ENCODE peak calls at places on chromosomes 1 and 21, in four cellular contexts. K is breast epithelium, I is foreskin fibroblast, U is tibial artery. W is an unnamed sample.

GRCh38 chr1:1125945-1126344 is 10.1 kb upstream of the C1orf159 start:
- DNase-seq in K (no peak), I (no peak), U (no peak), W (no peak)

GRCh38 chr1:235637756-235638155 is 11.8 kb downstream of the GNG4 start:
- DNase-seq in K (no peak), I (no peak), U (no peak), W (no peak)

GRCh38 chr21:37374026-37374425 is 7.5 kb downstream of the DYRK1A start:
- DNase-seq in K (no peak), I (peak), U (no peak), W (no peak)

GRCh38 chr1:109565241-109565640 is 16.8 kb downstream of the GNAI3 start:
- DNase-seq in K (no peak), I (no peak), U (no peak), W (no peak)

GRCh38 chr21:15001773-15002647 is 62.8 kb downstream of the NRIP1 start:
- DNase-seq in K (no peak), I (no peak), U (no peak), W (no peak)

GRCh38 chr1:42380617-42381423 is at the start of gene RIMKLA:
- DNase-seq in K (peak), I (no peak), U (no peak), W (no peak)

GRCh38 chr1:22794691-22795090 is 84.1 kb downstream of the EPHB2 start:
- DNase-seq in K (no peak), I (peak), U (no peak), W (no peak)

GRCh38 chr1:245687636-245688535 is 533.1 kb downstream of the KIF26B start:
- DNase-seq in K (no peak), I (no peak), U (no peak), W (no peak)

GRCh38 chr1:8118031-8118451 is 91.9 kb upstream of the ERRFI1 start:
- DNase-seq in K (no peak), I (no peak), U (no peak), W (no peak)

GRCh38 chr1:209755926-209756607 is at the start of gene TRAF3IP3:
- DNase-seq in K (no peak), I (no peak), U (peak), W (no peak)

GRCh38 chr1:234125283-234125682 is 220.8 kb downstream of the SLC35F3 start:
- DNase-seq in K (no peak), I (no peak), U (no peak), W (no peak)

GRCh38 chr1:188499690-188500089 is 1670.9 kb downstream of the PLA2G4A start:
- DNase-seq in K (no peak), I (no peak), U (no peak), W (no peak)

GRCh38 chr21:45248893-45249381 is 38.8 kb downstream of the POFUT2 start:
- DNase-seq in K (peak), I (no peak), U (no peak), W (peak)

GRCh38 chr1:31483012-31483946 is 70.3 kb downstream of the SERINC2 start:
- DNase-seq in K (peak), I (peak), U (peak), W (no peak)

GRCh38 chr1:63041660-63042059 is 257.7 kb downstream of the ATG4C start:
- DNase-seq in K (no peak), I (no peak), U (no peak), W (no peak)

GRCh38 chr1:160362168-160362941 is 4.5 kb upstream of the NHLH1 start:
- DNase-seq in K (no peak), I (no peak), U (no peak), W (no peak)

GRCh38 chr1:173669491-173669941 is at the start of gene ANKRD45:
- DNase-seq in K (no peak), I (peak), U (no peak), W (no peak)

GRCh38 chr1:63643517-63643916 is 50.3 kb downstream of the PGM1 start:
- DNase-seq in K (no peak), I (no peak), U (no peak), W (no peak)

GRCh38 chr1:40980453-40981121 is 1.1 kb downstream of the CTPS1 start:
- DNase-seq in K (no peak), I (no peak), U (no peak), W (no peak)

GRCh38 chr1:56452027-56453011 is 127.0 kb downstream of the PLPP3 start:
- DNase-seq in K (no peak), I (no peak), U (peak), W (no peak)

GRCh38 chr1:242187171-242187570 is 188.3 kb upstream of the MAP1LC3C start:
- DNase-seq in K (no peak), I (no peak), U (no peak), W (no peak)

GRCh38 chr1:172630060-172630818 is 28.7 kb upstream of the FASLG start:
- DNase-seq in K (no peak), I (no peak), U (no peak), W (no peak)

GRCh38 chr1:247906504-247907047 is 11.2 kb downstream of the OR2W3 start:
- DNase-seq in K (no peak), I (no peak), U (no peak), W (no peak)

GRCh38 chr1:42832636-42833265 is 13.7 kb upstream of the ZNF691 start:
- DNase-seq in K (no peak), I (no peak), U (no peak), W (no peak)

GRCh38 chr1:60612790-60613189 is 469.6 kb upstream of the NFIA start:
- DNase-seq in K (no peak), I (no peak), U (no peak), W (no peak)

GRCh38 chr1:45925728-45926287 is 122.4 kb downstream of the MAST2 start:
- DNase-seq in K (no peak), I (no peak), U (no peak), W (no peak)

GRCh38 chr1:26350701-26351590 is 3.0 kb downstream of the CRYBG2 start:
- DNase-seq in K (no peak), I (no peak), U (no peak), W (no peak)

GRCh38 chr1:97630968-97631367 is 289.9 kb downstream of the DPYD start:
- DNase-seq in K (no peak), I (no peak), U (no peak), W (no peak)

DNA sequence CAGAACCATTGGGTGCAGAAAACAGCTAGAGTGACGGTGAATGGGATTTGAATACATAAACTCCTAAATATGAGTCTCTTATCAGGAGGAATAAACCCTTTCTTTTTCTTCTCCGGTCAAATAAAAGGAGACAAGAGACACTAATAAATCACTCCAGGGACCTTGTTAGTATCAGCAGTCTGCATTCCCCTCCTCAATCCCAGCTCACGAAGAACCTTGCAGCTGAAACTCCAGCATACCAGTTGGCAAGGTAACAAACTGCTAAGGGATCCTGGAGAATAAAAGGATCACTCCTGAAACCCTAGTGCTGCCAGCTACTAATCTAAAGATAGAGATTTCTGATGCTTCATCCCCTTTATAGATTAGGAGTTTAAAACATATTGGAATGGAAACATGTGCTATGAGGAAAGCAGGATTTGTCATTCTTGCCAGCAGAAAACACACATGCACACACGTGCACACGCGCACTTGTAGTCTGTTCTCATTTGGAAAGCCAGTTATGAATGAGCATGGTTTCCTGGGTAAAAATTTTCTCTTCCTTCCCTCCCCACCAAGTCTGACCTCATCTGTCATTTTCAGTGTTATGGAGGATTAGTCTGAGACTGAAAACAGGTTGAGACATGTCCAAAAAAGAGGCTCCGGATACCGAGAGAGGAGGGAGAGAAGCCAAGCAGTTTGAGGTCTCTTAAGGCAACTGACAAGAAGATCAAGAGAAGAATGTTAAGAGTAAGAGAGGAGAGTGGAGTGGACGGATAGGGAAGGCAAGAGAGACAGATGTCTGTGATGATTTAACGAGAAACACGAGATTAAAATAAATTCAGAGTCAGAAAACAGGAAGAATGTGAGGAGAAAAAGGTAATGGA is 10.9 kb downstream of the IER5 start:
- DNase-seq in K (no peak), I (no peak), U (no peak), W (no peak)
- H3K4me3 ChIP-seq in K (no peak), I (no peak), U (no peak), W (no peak)

DNA sequence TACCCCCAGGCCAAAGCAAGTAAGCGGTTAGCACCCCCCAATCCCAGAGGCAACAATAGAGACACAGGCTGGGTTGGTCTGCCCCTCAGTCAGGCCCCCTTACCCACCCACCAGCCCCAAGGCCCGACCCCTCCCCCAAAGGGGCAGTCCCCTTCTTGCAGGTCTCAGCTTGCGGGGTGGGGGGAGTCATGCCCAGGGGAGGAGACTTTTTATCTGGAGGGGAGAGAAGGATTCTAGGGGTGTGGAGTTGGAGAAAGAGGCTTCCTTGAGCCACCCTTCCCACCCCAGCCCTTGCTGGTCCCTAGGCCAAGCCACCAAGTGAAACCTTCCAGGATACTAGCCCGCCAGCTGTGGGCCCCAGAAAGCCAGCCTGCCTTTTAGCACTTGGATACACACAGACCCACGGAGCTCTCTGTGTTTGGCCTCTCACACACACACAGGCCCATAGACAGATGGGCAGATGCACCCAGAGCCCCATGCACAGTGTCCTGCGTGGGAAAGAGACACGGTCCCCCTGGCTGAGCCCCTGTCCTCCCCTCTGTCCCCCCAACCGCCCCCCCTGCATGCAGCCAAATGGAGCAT is 7.1 kb downstream of the TMEM54 start:
- DNase-seq in K (no peak), I (no peak), U (no peak), W (no peak)
- H3K4me3 ChIP-seq in K (no peak), I (no peak), U (no peak), W (no peak)

GRCh38 chr21:35204850-35205564 is 155.9 kb upstream of the RUNX1 start:
- DNase-seq in K (no peak), I (peak), U (peak), W (no peak)
- H3K4me3 ChIP-seq in K (peak), I (peak), U (peak), W (no peak)

GRCh38 chr1:13780780-13781179 is 80.8 kb downstream of the PRDM2 start:
- DNase-seq in K (no peak), I (no peak), U (no peak), W (no peak)

GRCh38 chr1:13781907-13782633 is 82.1 kb downstream of the PRDM2 start:
- DNase-seq in K (no peak), I (peak), U (no peak), W (no peak)

GRCh38 chr1:13783551-13783950 is 83.6 kb downstream of the PRDM2 start:
- DNase-seq in K (no peak), I (no peak), U (no peak), W (no peak)

GRCh38 chr1:13781228-13781627 is 81.2 kb downstream of the PRDM2 start:
- DNase-seq in K (no peak), I (no peak), U (no peak), W (no peak)

GRCh38 chr1:13782634-13782995 is 82.6 kb downstream of the PRDM2 start:
- DNase-seq in K (no peak), I (no peak), U (no peak), W (no peak)
- H3K4me3 ChIP-seq in K (peak), I (peak), U (peak), W (no peak)

DNA sequence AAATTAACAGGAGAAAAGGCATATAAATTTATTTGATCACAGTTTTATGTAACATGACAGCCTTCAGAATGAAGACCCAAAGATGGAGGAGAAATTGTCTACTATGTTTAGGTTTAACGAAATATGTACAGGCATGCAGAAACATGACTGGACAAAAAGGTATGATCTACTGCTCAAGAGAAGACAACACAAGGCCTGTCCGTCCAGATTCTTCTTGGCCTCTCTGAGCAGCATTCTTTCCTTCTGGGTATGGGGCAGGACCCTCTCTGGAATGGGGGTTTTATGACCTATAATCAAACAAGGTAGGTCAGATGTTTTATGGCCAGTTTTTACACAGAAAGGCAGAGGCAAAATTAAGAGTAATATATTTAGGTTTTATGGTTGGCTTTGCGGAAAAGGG is 13.5 kb upstream of the SYNJ1 start:
- DNase-seq in K (no peak), I (no peak), U (no peak), W (no peak)
- H3K4me3 ChIP-seq in K (no peak), I (no peak), U (no peak), W (no peak)

GRCh38 chr1:148158594-148158993 is 6.5 kb upstream of the NBPF11 start:
- DNase-seq in K (no peak), I (no peak), U (no peak), W (no peak)

GRCh38 chr1:148161252-148161901 is 9.3 kb upstream of the NBPF11 start:
- DNase-seq in K (no peak), I (no peak), U (no peak), W (peak)

GRCh38 chr1:148160048-148160395 is 7.9 kb upstream of the NBPF11 start:
- DNase-seq in K (no peak), I (no peak), U (no peak), W (peak)

GRCh38 chr1:148162363-148162762 is 10.3 kb upstream of the NBPF11 start:
- DNase-seq in K (no peak), I (no peak), U (no peak), W (peak)

DNA sequence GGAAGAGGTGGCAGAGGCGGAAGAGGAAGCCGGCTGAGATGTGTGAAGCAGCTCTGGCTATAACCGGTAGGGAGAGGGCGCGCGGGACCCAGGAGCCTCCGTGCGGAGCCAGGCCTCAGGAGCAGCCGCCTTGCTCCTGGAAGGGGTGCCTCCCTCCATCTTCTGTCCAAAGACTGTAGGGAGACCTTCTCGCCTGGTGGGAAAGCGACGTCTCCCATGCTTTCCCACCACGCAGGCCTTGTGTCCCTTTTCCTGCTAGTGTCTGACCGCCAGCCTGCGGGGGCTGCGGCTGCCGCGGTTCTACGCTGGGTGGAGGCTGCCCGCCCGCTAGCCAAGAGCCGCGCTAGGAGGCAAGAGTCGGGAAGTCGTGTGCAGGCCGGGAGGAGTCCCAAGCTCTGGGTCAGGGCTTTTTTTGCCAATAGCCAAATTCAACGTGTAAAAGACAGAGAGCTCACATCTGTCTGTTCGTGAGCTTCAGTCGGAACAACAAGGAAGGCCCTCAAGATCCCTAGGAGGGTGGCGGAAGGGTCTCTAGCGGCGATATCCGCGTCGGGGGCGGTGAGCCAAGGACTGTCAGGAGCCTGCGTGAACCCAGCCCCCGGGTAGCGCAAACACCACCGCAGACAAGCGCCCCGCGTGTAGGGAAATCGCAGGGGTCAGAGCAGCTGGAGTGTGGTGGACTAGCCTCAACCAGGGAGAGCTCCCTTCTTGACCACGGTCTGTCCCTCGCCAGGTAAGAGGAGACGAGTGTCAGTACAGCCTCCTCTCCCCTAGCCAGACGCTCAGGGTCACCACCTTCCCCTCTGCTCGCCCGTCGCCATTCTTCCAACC is 8.6 kb upstream of the NBPF11 start:
- DNase-seq in K (no peak), I (no peak), U (no peak), W (peak)
- H3K4me3 ChIP-seq in K (no peak), I (no peak), U (no peak), W (no peak)

DNA sequence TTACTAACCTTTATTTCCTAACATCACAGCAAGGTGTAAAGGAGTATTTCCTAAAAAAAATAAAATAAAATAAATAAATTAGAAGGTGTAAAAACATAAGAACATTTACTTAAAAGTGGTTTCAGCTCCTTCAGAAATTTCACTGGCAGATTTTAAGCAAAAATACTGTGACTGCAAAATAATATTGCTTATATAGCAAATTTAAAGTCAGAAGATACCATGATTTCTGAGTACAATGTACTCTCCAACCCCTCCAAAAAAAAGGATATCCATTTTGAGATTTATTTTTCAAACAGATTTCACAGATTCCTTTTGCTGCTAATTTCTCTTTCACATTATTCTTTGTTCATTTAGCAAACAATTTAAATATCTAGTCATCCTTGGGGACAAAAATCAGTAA is 18.5 kb downstream of the ANKRD13C start:
- DNase-seq in K (no peak), I (no peak), U (no peak), W (no peak)
- H3K4me3 ChIP-seq in K (no peak), I (no peak), U (no peak), W (no peak)

GRCh38 chr1:13892671-13893325 is 192.8 kb downstream of the PRDM2 start:
- DNase-seq in K (no peak), I (no peak), U (no peak), W (no peak)
- H3K4me3 ChIP-seq in K (peak), I (peak), U (peak), W (peak)